ENCODE peak calls at places on chromosomes 7 and 10, in seven cellular contexts. Z, L, R, K, Q, A and F are unnamed samples.

GRCh38 chr10:31490858-31491504 is 172.0 kb downstream of the ZEB1 start:
- DNase-seq in Z (peak), K (peak), A (peak), L (no peak), Q (peak), R (no peak), F (no peak)

GRCh38 chr10:128697437-128697836 is 571.2 kb upstream of the MKI67 start:
- DNase-seq in L (no peak), R (no peak), Q (no peak), K (no peak), Z (no peak), A (no peak), F (no peak)

GRCh38 chr10:60413306-60414012 is 23.8 kb upstream of the ANK3 start:
- DNase-seq in K (no peak), A (no peak), L (no peak), Z (no peak), Q (no peak), R (no peak), F (no peak)

GRCh38 chr7:65477326-65477725 is 103.7 kb downstream of the ZNF92 start:
- DNase-seq in Z (peak), Q (peak), L (peak), A (peak), K (no peak), R (peak), F (no peak)

GRCh38 chr10:33460461-33461294 is 126.2 kb upstream of the NRP1 start:
- DNase-seq in Z (no peak), L (no peak), K (no peak), R (no peak), Q (no peak), A (no peak), F (no peak)

GRCh38 chr10:122204691-122205489 is 66.2 kb upstream of the BTBD16 start:
- DNase-seq in K (no peak), L (no peak), Q (no peak), A (no peak), Z (no peak), R (no peak), F (no peak)

GRCh38 chr10:109456566-109457361 is 466.5 kb downstream of the XPNPEP1 start:
- DNase-seq in A (no peak), Q (no peak), Z (no peak), R (peak), L (no peak), K (no peak), F (no peak)

GRCh38 chr7:51457079-51457478 is 140.5 kb upstream of the COBL start:
- DNase-seq in A (peak), K (no peak), Q (no peak), L (no peak), Z (no peak), R (no peak), F (no peak)

GRCh38 chr10:74167443-74167842 is 16.4 kb downstream of the ADK start:
- DNase-seq in Q (no peak), K (no peak), A (no peak), Z (no peak), R (no peak), L (no peak), F (no peak)

GRCh38 chr10:122124342-122124741 is 135.4 kb downstream of the TACC2 start:
- DNase-seq in K (no peak), L (no peak), Z (no peak), R (no peak), A (no peak), Q (no peak), F (no peak)

GRCh38 chr10:6170638-6171037 is 32.1 kb upstream of the PFKFB3 start:
- DNase-seq in A (no peak), R (no peak), Z (no peak), Q (no peak), K (no peak), L (no peak), F (no peak)

GRCh38 chr7:71574153-71574894 is 442.4 kb downstream of the GALNT17 start:
- DNase-seq in Q (no peak), Z (no peak), R (no peak), A (no peak), L (peak), K (no peak), F (no peak)

GRCh38 chr10:98268694-98269386 is 846 bp upstream of the LOXL4 start:
- DNase-seq in Q (no peak), L (no peak), R (no peak), Z (no peak), K (no peak), A (peak), F (no peak)

GRCh38 chr7:95199779-95200558 is 124.4 kb downstream of the PON1 start:
- DNase-seq in K (no peak), Z (peak), R (peak), Q (peak), L (no peak), A (peak), F (peak)

GRCh38 chr10:114631090-114631677 is 26.9 kb downstream of the ABLIM1 start:
- DNase-seq in K (no peak), Q (no peak), L (no peak), R (peak), Z (no peak), A (no peak), F (no peak)

GRCh38 chr7:103148131-103148993 is 537 bp downstream of the NAPEPLD start:
- DNase-seq in Z (no peak), L (no peak), R (peak), K (peak), Q (no peak), A (no peak), F (no peak)

GRCh38 chr7:2264158-2264557 is 22.1 kb downstream of the NUDT1 start:
- DNase-seq in K (no peak), A (no peak), R (no peak), Z (no peak), Q (no peak), L (no peak), F (no peak)

GRCh38 chr7:2263176-2263575 is 21.1 kb downstream of the NUDT1 start:
- DNase-seq in Z (no peak), K (no peak), A (no peak), L (no peak), R (no peak), Q (no peak), F (no peak)

GRCh38 chr7:2269468-2270460 is 27.7 kb downstream of the NUDT1 start:
- DNase-seq in Z (no peak), A (peak), L (no peak), Q (no peak), K (no peak), R (peak), F (no peak)

GRCh38 chr7:2270495-2270894 is 28.5 kb downstream of the NUDT1 start:
- DNase-seq in Z (no peak), Q (no peak), R (no peak), K (no peak), L (no peak), A (no peak), F (no peak)

DNA sequence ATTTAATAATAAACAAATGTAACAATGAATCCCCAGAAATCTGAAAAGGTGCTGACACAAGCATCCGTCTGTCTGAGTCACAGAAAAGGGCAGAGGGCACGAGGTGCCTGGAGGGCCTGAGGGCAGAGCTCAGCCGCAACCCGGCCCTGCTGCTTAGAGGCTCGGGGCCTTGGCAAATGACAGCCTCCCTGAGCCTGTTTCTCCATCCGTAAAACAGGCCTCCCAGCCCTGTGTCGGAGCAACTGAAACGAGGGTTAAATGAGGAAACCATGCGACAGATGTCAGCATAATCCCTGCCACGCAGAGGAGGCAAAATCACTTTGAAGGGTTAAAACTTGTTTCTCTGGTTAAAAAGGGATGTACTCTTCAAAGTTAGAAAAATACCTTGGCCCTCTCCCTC is 24.9 kb downstream of the NUDT1 start:
- DNase-seq in Z (no peak), L (no peak), A (no peak), K (no peak), R (no peak), Q (no peak), F (no peak)
- TF ChIP-seq JUND in Z (no peak), L (no peak), A (no peak), K (no peak), R (no peak), Q (no peak), F (no peak)

GRCh38 chr7:141358376-141358775 is 192.8 kb upstream of the AGK start:
- DNase-seq in K (no peak), L (no peak), A (no peak), Q (no peak), Z (no peak), R (no peak), F (no peak)

GRCh38 chr7:141355057-141355456 is 196.2 kb upstream of the AGK start:
- DNase-seq in Z (no peak), R (no peak), K (no peak), Q (no peak), A (no peak), L (no peak), F (no peak)

GRCh38 chr7:141354251-141354650 is 197.0 kb upstream of the AGK start:
- DNase-seq in Z (no peak), R (no peak), L (no peak), A (no peak), Q (no peak), K (no peak), F (no peak)

GRCh38 chr7:141359740-141360413 is 191.3 kb upstream of the AGK start:
- DNase-seq in R (no peak), Z (no peak), L (no peak), A (no peak), K (no peak), Q (no peak), F (no peak)

DNA sequence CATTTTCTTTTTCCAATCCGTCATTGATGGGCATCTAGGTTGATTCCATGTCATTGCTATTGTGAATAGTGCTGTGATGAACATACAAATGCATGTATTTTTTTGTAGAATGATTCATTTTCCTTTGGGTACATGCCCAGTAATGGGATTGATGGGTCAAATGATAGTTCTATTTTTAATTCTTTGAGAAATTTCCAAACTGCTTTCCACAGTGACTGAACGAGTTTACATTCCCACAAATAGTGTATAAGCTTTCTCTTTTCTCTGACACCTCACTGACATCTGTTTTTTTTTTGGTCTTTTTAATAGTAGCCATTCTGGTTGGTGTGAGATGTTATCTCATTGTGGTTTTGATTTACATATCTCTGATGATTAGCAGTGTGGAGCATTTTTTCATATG is 195.1 kb upstream of the AGK start:
- DNase-seq in Q (no peak), R (no peak), K (no peak), L (no peak), A (no peak), Z (no peak), F (no peak)
- TF ChIP-seq JUND in Q (no peak), R (no peak), K (no peak), L (no peak), A (no peak), Z (no peak), F (no peak)

GRCh38 chr7:87574630-87575029 is 26.1 kb downstream of the ABCB1 start:
- DNase-seq in Q (peak), Z (peak), R (no peak), K (no peak), L (no peak), A (peak), F (no peak)
- TF ChIP-seq JUND in Q (peak), Z (peak), R (no peak), K (no peak), L (no peak), A (no peak), F (no peak)

DNA sequence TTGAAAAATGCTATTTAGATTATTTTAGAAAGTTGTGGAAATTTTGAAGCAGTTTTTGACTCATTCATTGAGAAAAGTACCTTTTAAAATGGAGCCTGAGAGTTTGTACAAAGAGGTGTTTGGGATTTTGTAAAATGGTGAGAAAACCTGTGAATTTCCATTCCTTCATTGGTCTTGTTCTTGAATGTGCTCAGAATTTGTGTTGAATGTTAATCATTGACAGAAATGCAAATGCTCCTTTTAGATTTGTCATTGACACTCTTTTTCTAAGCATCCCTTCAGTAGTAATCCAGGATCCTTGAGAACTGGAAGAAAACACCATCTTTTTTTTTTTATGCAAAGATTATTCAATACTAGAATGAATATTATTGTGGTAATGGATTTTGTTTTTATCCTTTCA is 74.8 kb downstream of the LCOR start:
- DNase-seq in A (no peak), L (no peak), Q (no peak), K (peak), Z (no peak), R (no peak), F (no peak)
- TF ChIP-seq JUND in A (no peak), L (no peak), Q (no peak), K (no peak), Z (no peak), R (no peak), F (no peak)